ENCODE peak calls at places on chromosome 20, in ten cellular contexts. X is Calu3; Q is A549; C is HTR-8/SVneo; W is CD8-positive, alpha-beta memory T cell; M is OCI-LY7; T is stimulated activated CD4-positive, alpha-beta T cell treated with anti-CD3 and anti-CD28 coated beads, Interleukin-1b, Interleukin-23, amount 100 ng/mL, for 4 hours; E is heart right ventricle; K is PC-3; A is HS-5. N is an unnamed sample.

GRCh38 chr20:20695250-20695816 is 17.1 kb downstream of the RALGAPA2 start:
- DNase-seq in X (no peak), Q (no peak), C (no peak), W (no peak), M (no peak), T (no peak), E (no peak), K (no peak), A (no peak), N (no peak)

GRCh38 chr20:59016795-59017492 is 2.3 kb upstream of the TUBB1 start:
- DNase-seq in X (no peak), Q (no peak), C (no peak), W (no peak), M (peak; percentile 44), T (no peak), E (no peak), K (peak; percentile 58), A (no peak), N (no peak)

GRCh38 chr20:59185809-59186208 is 22.2 kb downstream of the ZNF831 start:
- DNase-seq in X (no peak), Q (no peak), C (no peak), W (no peak), M (no peak), T (no peak), E (no peak), K (no peak), A (no peak), N (no peak)

GRCh38 chr20:19274412-19275015 is 62.1 kb downstream of the SLC24A3 start:
- DNase-seq in X (no peak), Q (no peak), C (no peak), W (no peak), M (no peak), T (no peak), E (peak; percentile 60), K (no peak), A (no peak), N (no peak)

GRCh38 chr20:44641305-44641704 is 10.2 kb downstream of the ADA start:
- DNase-seq in X (no peak), Q (no peak), C (no peak), W (no peak), M (no peak), T (no peak), E (no peak), K (no peak), A (no peak), N (no peak)

GRCh38 chr20:23654005-23654404 is 16.2 kb upstream of the CST3 start:
- DNase-seq in X (no peak), Q (no peak), C (no peak), W (no peak), M (no peak), T (no peak), E (no peak), K (no peak), A (no peak), N (no peak)

GRCh38 chr20:61447950-61448349 is 195.9 kb downstream of the CDH4 start:
- DNase-seq in X (no peak), Q (no peak), C (no peak), W (no peak), M (no peak), T (no peak), E (no peak), K (no peak), A (no peak), N (no peak)

GRCh38 chr20:63381781-63382431 is 20.8 kb upstream of the CHRNA4 start:
- DNase-seq in X (peak; percentile 65), Q (no peak), C (peak; percentile 82), W (no peak), M (no peak), T (peak; percentile 29), E (no peak), K (peak; percentile 25), A (no peak), N (no peak)

GRCh38 chr20:58218665-58219341 is 9.7 kb downstream of the ANKRD60 start:
- DNase-seq in X (no peak), Q (no peak), C (no peak), W (no peak), M (no peak), T (no peak), E (no peak), K (no peak), A (no peak), N (no peak)

GRCh38 chr20:43037605-43038309 is 151.9 kb downstream of the PTPRT start:
- DNase-seq in X (no peak), Q (no peak), C (no peak), W (no peak), M (no peak), T (no peak), E (no peak), K (no peak), A (no peak), N (no peak)

GRCh38 chr20:35908007-35908406 is 46.3 kb downstream of the SCAND1 start:
- DNase-seq in X (no peak), Q (no peak), C (no peak), W (no peak), M (no peak), T (no peak), E (no peak), K (no peak), A (no peak), N (no peak)

GRCh38 chr20:44720617-44720993 is 5.4 kb downstream of the CCN5 start:
- DNase-seq in X (peak; percentile 69), Q (peak; percentile 97), C (peak; percentile 98), W (no peak), M (no peak), T (no peak), E (no peak), K (peak; percentile 77), A (peak; percentile 92), N (no peak)

GRCh38 chr20:58436868-58437645 is 48.0 kb downstream of the VAPB start:
- DNase-seq in X (peak; percentile 64), Q (peak; percentile 53), C (no peak), W (no peak), M (no peak), T (no peak), E (no peak), K (peak; percentile 36), A (no peak), N (no peak)

GRCh38 chr20:35120012-35120701 is 27.0 kb downstream of the EDEM2 start:
- DNase-seq in X (peak; percentile 18), Q (no peak), C (no peak), W (no peak), M (no peak), T (no peak), E (no peak), K (no peak), A (no peak), N (no peak)

GRCh38 chr20:31572701-31573554 is 32.2 kb upstream of the ID1 start:
- DNase-seq in X (peak; percentile 100), Q (peak; percentile 99), C (peak; percentile 95), W (peak; percentile 89), M (peak; percentile 92), T (peak; percentile 81), E (peak; percentile 93), K (peak; percentile 99), A (peak; percentile 99), N (peak; percentile 97)

GRCh38 chr20:60058869-60059268 is 100.6 kb downstream of the CDH26 start:
- DNase-seq in X (no peak), Q (no peak), C (no peak), W (no peak), M (no peak), T (no peak), E (no peak), K (no peak), A (no peak), N (no peak)

GRCh38 chr20:4925842-4926530 is 75.3 kb downstream of the SLC23A2 start:
- DNase-seq in X (peak; percentile 53), Q (peak; percentile 49), C (no peak), W (no peak), M (no peak), T (no peak), E (peak; percentile 53), K (peak; percentile 84), A (no peak), N (no peak)

GRCh38 chr20:63230800-63231268 is 4.9 kb upstream of the BIRC7 start:
- DNase-seq in X (no peak), Q (peak; percentile 56), C (no peak), W (no peak), M (no peak), T (no peak), E (peak; percentile 58), K (peak; percentile 58), A (no peak), N (no peak)

GRCh38 chr20:15278041-15278440 is 940.6 kb upstream of the FLRT3 start:
- DNase-seq in X (no peak), Q (no peak), C (no peak), W (no peak), M (no peak), T (no peak), E (no peak), K (peak; percentile 66), A (peak; percentile 26), N (no peak)

GRCh38 chr20:44017211-44017610 is 102.6 kb downstream of the TOX2 start:
- DNase-seq in X (no peak), Q (no peak), C (no peak), W (no peak), M (no peak), T (no peak), E (no peak), K (no peak), A (no peak), N (peak; percentile 67)

GRCh38 chr20:11651138-11651537 is 266.6 kb upstream of the BTBD3 start:
- DNase-seq in X (no peak), Q (no peak), C (no peak), W (no peak), M (no peak), T (no peak), E (no peak), K (no peak), A (no peak), N (no peak)

GRCh38 chr20:8756410-8756809 is 312.5 kb upstream of the PLCB4 start:
- DNase-seq in X (no peak), Q (peak; percentile 87), C (peak; percentile 82), W (no peak), M (no peak), T (no peak), E (no peak), K (peak; percentile 77), A (peak; percentile 88), N (no peak)

GRCh38 chr20:44153636-44154043 is 33.3 kb downstream of the JPH2 start:
- DNase-seq in X (no peak), Q (no peak), C (no peak), W (no peak), M (no peak), T (peak; percentile 3), E (no peak), K (peak; percentile 26), A (no peak), N (no peak)

GRCh38 chr20:8790442-8791074 is 278.3 kb upstream of the PLCB4 start:
- DNase-seq in X (peak; percentile 27), Q (peak; percentile 63), C (peak; percentile 31), W (no peak), M (peak; percentile 41), T (no peak), E (no peak), K (peak; percentile 81), A (peak; percentile 45), N (no peak)

GRCh38 chr20:42027746-42028268 is 409.6 kb upstream of the CHD6 start:
- DNase-seq in X (no peak), Q (no peak), C (no peak), W (no peak), M (no peak), T (no peak), E (no peak), K (no peak), A (no peak), N (no peak)

GRCh38 chr20:25470045-25470444 is 62.6 kb downstream of the GINS1 start:
- DNase-seq in X (no peak), Q (peak; percentile 60), C (peak; percentile 25), W (no peak), M (peak; percentile 42), T (no peak), E (no peak), K (peak; percentile 68), A (no peak), N (no peak)

GRCh38 chr20:33127422-33128097 is 40.4 kb upstream of the BPIFA2 start:
- DNase-seq in X (no peak), Q (no peak), C (no peak), W (no peak), M (no peak), T (no peak), E (no peak), K (no peak), A (no peak), N (no peak)

GRCh38 chr20:25858495-25859425 is 162.1 kb upstream of the ZNF337 start:
- DNase-seq in X (no peak), Q (no peak), C (no peak), W (no peak), M (no peak), T (no peak), E (no peak), K (no peak), A (no peak), N (no peak)